ENCODE peak calls at places on chromosomes 12 and 14, in five cellular contexts. One of them, this sample, is unnamed.

GRCh38 chr12:112599871-112600270 is 181.1 kb downstream of the PTPN11 start:
- DNase-seq in AG08395: peak
- DNase-seq in T1000: no peak
- DNase-seq in smooth muscle cell of the brain vasculature: no peak
- DNase-seq in IMR-90: no peak
- DNase-seq in this sample: no peak

GRCh38 chr14:42523656-42524055 is 917.0 kb downstream of the LRFN5 start:
- DNase-seq in T1000: no peak
- DNase-seq in smooth muscle cell of the brain vasculature: no peak
- DNase-seq in IMR-90: no peak
- DNase-seq in AG08395: no peak
- DNase-seq in this sample: no peak

GRCh38 chr14:98393527-98393926 is 878.5 kb downstream of the BCL11B start:
- DNase-seq in AG08395: no peak
- DNase-seq in IMR-90: no peak
- DNase-seq in T1000: no peak
- DNase-seq in smooth muscle cell of the brain vasculature: no peak
- DNase-seq in this sample: no peak

GRCh38 chr12:11228268-11228879 is 41.1 kb downstream of the PRB3 start:
- DNase-seq in IMR-90: peak
- DNase-seq in T1000: no peak
- DNase-seq in smooth muscle cell of the brain vasculature: peak
- DNase-seq in AG08395: peak
- DNase-seq in this sample: peak

GRCh38 chr12:121942145-121942718 is 23.8 kb downstream of the CFAP251 start:
- DNase-seq in T1000: no peak
- DNase-seq in IMR-90: peak
- DNase-seq in smooth muscle cell of the brain vasculature: no peak
- DNase-seq in AG08395: no peak
- DNase-seq in this sample: no peak

GRCh38 chr14:52902971-52903385 is 47.9 kb downstream of the FERMT2 start:
- DNase-seq in T1000: no peak
- DNase-seq in IMR-90: peak
- DNase-seq in smooth muscle cell of the brain vasculature: no peak
- DNase-seq in AG08395: no peak
- DNase-seq in this sample: no peak

GRCh38 chr14:62077676-62078261 is 315.5 kb downstream of the SNAPC1 start:
- DNase-seq in smooth muscle cell of the brain vasculature: no peak
- DNase-seq in IMR-90: no peak
- DNase-seq in T1000: no peak
- DNase-seq in AG08395: no peak
- DNase-seq in this sample: no peak

GRCh38 chr12:113881588-113881987 is 84.5 kb downstream of the RBM19 start:
- DNase-seq in T1000: no peak
- DNase-seq in AG08395: no peak
- DNase-seq in IMR-90: no peak
- DNase-seq in smooth muscle cell of the brain vasculature: no peak
- DNase-seq in this sample: no peak

GRCh38 chr12:96454396-96454795 is 35.0 kb upstream of the CFAP54 start:
- DNase-seq in T1000: no peak
- DNase-seq in AG08395: no peak
- DNase-seq in smooth muscle cell of the brain vasculature: no peak
- DNase-seq in IMR-90: peak
- DNase-seq in this sample: no peak

GRCh38 chr14:65238456-65238855 is 136.1 kb upstream of the MAX start:
- DNase-seq in smooth muscle cell of the brain vasculature: no peak
- DNase-seq in T1000: peak
- DNase-seq in AG08395: no peak
- DNase-seq in IMR-90: peak
- DNase-seq in this sample: no peak

GRCh38 chr12:125193798-125194562 is 128.7 kb downstream of the AACS start:
- DNase-seq in AG08395: peak
- DNase-seq in IMR-90: peak
- DNase-seq in T1000: peak
- DNase-seq in smooth muscle cell of the brain vasculature: no peak
- DNase-seq in this sample: peak

GRCh38 chr12:40692617-40693502 is 621 bp downstream of the CNTN1 start:
- DNase-seq in T1000: no peak
- DNase-seq in IMR-90: no peak
- DNase-seq in smooth muscle cell of the brain vasculature: no peak
- DNase-seq in AG08395: no peak
- DNase-seq in this sample: no peak

GRCh38 chr12:50986961-50987737 is 34.8 kb downstream of the HIGD1C start:
- DNase-seq in IMR-90: peak
- DNase-seq in T1000: no peak
- DNase-seq in AG08395: peak
- DNase-seq in smooth muscle cell of the brain vasculature: peak
- DNase-seq in this sample: no peak

GRCh38 chr14:95197498-95198010 is 40.2 kb upstream of the DICER1 start:
- DNase-seq in T1000: no peak
- DNase-seq in smooth muscle cell of the brain vasculature: no peak
- DNase-seq in AG08395: no peak
- DNase-seq in IMR-90: no peak
- DNase-seq in this sample: no peak

GRCh38 chr12:100574262-100575074 is 984 bp downstream of the GAS2L3 start:
- DNase-seq in AG08395: peak
- DNase-seq in IMR-90: no peak
- DNase-seq in smooth muscle cell of the brain vasculature: no peak
- DNase-seq in T1000: no peak
- DNase-seq in this sample: no peak

GRCh38 chr12:2722806-2723205 is 72.0 kb upstream of the FKBP4 start:
- DNase-seq in smooth muscle cell of the brain vasculature: no peak
- DNase-seq in T1000: no peak
- DNase-seq in AG08395: no peak
- DNase-seq in IMR-90: no peak
- DNase-seq in this sample: no peak

GRCh38 chr14:100898465-100898864 is 5.1 kb downstream of the RTL1 start:
- DNase-seq in AG08395: no peak
- DNase-seq in IMR-90: no peak
- DNase-seq in smooth muscle cell of the brain vasculature: no peak
- DNase-seq in T1000: no peak
- DNase-seq in this sample: no peak

GRCh38 chr14:75279153-75279738 is 618 bp downstream of the FOS start:
- DNase-seq in T1000: peak
- DNase-seq in smooth muscle cell of the brain vasculature: no peak
- DNase-seq in IMR-90: peak
- DNase-seq in AG08395: no peak
- DNase-seq in this sample: no peak

GRCh38 chr12:127579446-127579845 is 687.5 kb upstream of the TMEM132C start:
- DNase-seq in AG08395: no peak
- DNase-seq in smooth muscle cell of the brain vasculature: no peak
- DNase-seq in IMR-90: peak
- DNase-seq in T1000: no peak
- DNase-seq in this sample: no peak

GRCh38 chr12:130956456-130957303 is 3.0 kb downstream of the ADGRD1 start:
- DNase-seq in IMR-90: no peak
- DNase-seq in AG08395: no peak
- DNase-seq in T1000: no peak
- DNase-seq in smooth muscle cell of the brain vasculature: no peak
- DNase-seq in this sample: no peak

GRCh38 chr12:108270035-108270840 is 68.9 kb downstream of the CMKLR1 start:
- DNase-seq in AG08395: no peak
- DNase-seq in T1000: no peak
- DNase-seq in IMR-90: no peak
- DNase-seq in smooth muscle cell of the brain vasculature: no peak
- DNase-seq in this sample: no peak

GRCh38 chr12:25740617-25741016 is 187.5 kb upstream of the LMNTD1 start:
- DNase-seq in smooth muscle cell of the brain vasculature: no peak
- DNase-seq in T1000: no peak
- DNase-seq in IMR-90: no peak
- DNase-seq in AG08395: no peak
- DNase-seq in this sample: no peak

GRCh38 chr14:34496007-34496678 is 34.1 kb upstream of the SPTSSA start:
- DNase-seq in AG08395: no peak
- DNase-seq in T1000: no peak
- DNase-seq in smooth muscle cell of the brain vasculature: no peak
- DNase-seq in IMR-90: no peak
- DNase-seq in this sample: no peak

GRCh38 chr12:40106655-40107054 is 774 bp upstream of the SLC2A13 start:
- DNase-seq in IMR-90: no peak
- DNase-seq in AG08395: no peak
- DNase-seq in T1000: no peak
- DNase-seq in smooth muscle cell of the brain vasculature: no peak
- DNase-seq in this sample: no peak

GRCh38 chr12:51865757-51866270 is 17.3 kb upstream of the FIGNL2 start:
- DNase-seq in IMR-90: no peak
- DNase-seq in T1000: no peak
- DNase-seq in smooth muscle cell of the brain vasculature: no peak
- DNase-seq in AG08395: no peak
- DNase-seq in this sample: no peak